ENCODE peak calls at places on chromosomes 2 and 18, in seven cellular contexts. L, U, T, Y, P, O and H are unnamed samples.

GRCh38 chr2:182636694-182637093 is 79.4 kb upstream of the DNAJC10 start:
- DNase-seq in L (no peak), U (no peak), T (no peak), P (no peak), O (no peak), Y (no peak), H (no peak)

GRCh38 chr2:67945976-67946375 is 116.8 kb downstream of the C1D start:
- DNase-seq in L (no peak), Y (no peak), U (no peak), T (no peak), O (no peak), P (no peak), H (no peak)

GRCh38 chr2:222714361-222715256 is 43.2 kb downstream of the MOGAT1 start:
- DNase-seq in Y (no peak), L (peak; percentile 71), T (no peak), U (no peak), P (no peak), O (no peak), H (no peak)

GRCh38 chr18:5415665-5416064 is 120.1 kb upstream of the ZBTB14 start:
- DNase-seq in P (no peak), T (no peak), L (no peak), O (no peak), Y (no peak), U (no peak), H (no peak)

GRCh38 chr2:149611100-149611820 is 23.7 kb upstream of the MMADHC start:
- DNase-seq in T (no peak), Y (no peak), U (no peak), P (no peak), L (peak; percentile 25), O (no peak), H (no peak)

GRCh38 chr2:38835015-38835601 is 40.6 kb downstream of the DHX57 start:
- DNase-seq in U (no peak), O (no peak), Y (no peak), P (no peak), T (no peak), L (peak; percentile 45), H (no peak)

GRCh38 chr2:127514485-127514884 is 11.8 kb downstream of the IWS1 start:
- DNase-seq in P (no peak), L (no peak), U (no peak), O (no peak), Y (no peak), T (no peak), H (no peak)

GRCh38 chr2:134078349-134078748 is 175.5 kb upstream of the MGAT5 start:
- DNase-seq in O (no peak), U (no peak), L (no peak), T (no peak), P (no peak), Y (no peak), H (no peak)

GRCh38 chr18:3447035-3447894 is 2.7 kb upstream of the TGIF1 start:
- DNase-seq in T (no peak), P (no peak), U (peak; percentile 18), L (peak; percentile 89), Y (peak; percentile 37), O (no peak), H (no peak)

GRCh38 chr18:21896732-21897336 is 156.2 kb downstream of the MIB1 start:
- DNase-seq in T (no peak), P (no peak), U (no peak), O (no peak), Y (no peak), L (peak; percentile 32), H (no peak)

GRCh38 chr2:222319576-222320440 is 21.0 kb upstream of the PAX3 start:
- DNase-seq in O (no peak), Y (peak; percentile 55), L (peak; percentile 30), P (no peak), T (no peak), U (no peak), H (no peak)

GRCh38 chr2:53217250-53217649 is 550.4 kb upstream of the CHAC2 start:
- DNase-seq in U (no peak), P (no peak), Y (no peak), T (no peak), O (no peak), L (no peak), H (no peak)

GRCh38 chr2:121828281-121828731 is 72.9 kb downstream of the TSN start:
- DNase-seq in O (no peak), P (no peak), T (no peak), U (no peak), L (no peak), Y (no peak), H (no peak)

GRCh38 chr2:62501059-62501458 is 4.9 kb downstream of the TMEM17 start:
- DNase-seq in P (no peak), Y (no peak), L (no peak), T (no peak), U (no peak), O (no peak), H (no peak)